ENCODE peak calls at places on chromosomes 16 and 17, in six cellular contexts. M is HCT116, V is hepatocyte, G is astrocyte, J is neural progenitor cell, K is PC-9. R is an unnamed sample. For H3K79me2, the result is how much of the 10 kb centered on the place peaks cover.

GRCh38 chr16:75109732-75110243 is 6.8 kb downstream of the LDHD start:
- DNase-seq in V (no peak), G (no peak), M (no peak), J (no peak), K (peak), R (no peak)

GRCh38 chr16:20968765-20969164 is 68.2 kb downstream of the LYRM1 start:
- DNase-seq in V (no peak), G (no peak), J (no peak), K (no peak), M (no peak), R (no peak)

GRCh38 chr16:9756434-9756833 is 425.8 kb downstream of the GRIN2A start:
- DNase-seq in K (no peak), M (no peak), G (no peak), J (no peak), V (no peak), R (no peak)

GRCh38 chr16:797120-797420 is 3.5 kb downstream of the GNG13 start:
- DNase-seq in V (no peak), K (no peak), M (no peak), J (no peak), G (no peak), R (no peak)

GRCh38 chr16:12459401-12459791 is 344.3 kb downstream of the CPPED1 start:
- DNase-seq in J (no peak), V (no peak), K (no peak), G (no peak), M (no peak), R (no peak)

GRCh38 chr16:11669380-11670146 is 1.3 kb downstream of the SNN start:
- DNase-seq in G (no peak), V (no peak), K (no peak), J (no peak), M (no peak), R (no peak)

GRCh38 chr16:48498761-48499600 is 111.0 kb downstream of the N4BP1 start:
- DNase-seq in V (peak), M (no peak), J (no peak), K (peak), G (peak), R (peak)

GRCh38 chr16:57297856-57298255 is 13.4 kb upstream of the PLLP start:
- DNase-seq in G (no peak), J (peak), K (no peak), V (no peak), M (no peak), R (no peak)

GRCh38 chr17:20926532-20926931 is 116.3 kb downstream of the USP22 start:
- DNase-seq in M (no peak), K (no peak), J (no peak), G (peak), V (no peak), R (peak)

GRCh38 chr16:27290582-27290981 is 22.0 kb upstream of the NSMCE1 start:
- DNase-seq in K (no peak), G (no peak), V (no peak), M (no peak), J (no peak), R (no peak)

GRCh38 chr17:56424543-56425044 is 168.9 kb upstream of the NOG start:
- DNase-seq in J (no peak), K (no peak), G (no peak), V (no peak), M (no peak), R (no peak)

GRCh38 chr17:73163043-73163442 is 1.8 kb upstream of the SSTR2 start:
- DNase-seq in G (no peak), K (no peak), M (no peak), V (no peak), J (no peak), R (no peak)

GRCh38 chr16:88398170-88398873 is 15.6 kb downstream of the ZNF469 start:
- DNase-seq in K (no peak), V (no peak), M (no peak), J (no peak), G (no peak), R (no peak)

GRCh38 chr17:77867308-77867781 is 91.2 kb upstream of the TNRC6C start:
- DNase-seq in M (no peak), J (no peak), G (no peak), V (no peak), K (no peak), R (no peak)

GRCh38 chr16:11871193-11871592 is 19.9 kb upstream of the RSL1D1 start:
- DNase-seq in K (no peak), J (peak), G (peak), V (peak), M (no peak), R (peak)

GRCh38 chr16:4098496-4098895 is 17.7 kb downstream of the ADCY9 start:
- DNase-seq in M (no peak), G (no peak), K (no peak), V (no peak), J (no peak), R (peak)

GRCh38 chr16:89375021-89375420 is 115.3 kb downstream of the ANKRD11 start:
- DNase-seq in G (no peak), K (no peak), J (peak), M (no peak), V (no peak), R (peak)

GRCh38 chr17:2157081-2157480 is 102.2 kb downstream of the HIC1 start:
- DNase-seq in J (no peak), V (no peak), G (peak), K (no peak), M (no peak), R (no peak)

GRCh38 chr16:82264781-82265180 is 94.8 kb upstream of the MPHOSPH6 start:
- DNase-seq in V (no peak), K (no peak), G (no peak), M (no peak), J (no peak), R (no peak)

GRCh38 chr17:28810437-28810836 is 32.2 kb downstream of the FAM222B start:
- DNase-seq in V (no peak), G (no peak), J (no peak), M (no peak), K (no peak), R (no peak)

GRCh38 chr17:30922235-30922993 is 669 bp downstream of the ADAP2 start:
- DNase-seq in V (peak), G (no peak), J (peak), K (no peak), M (no peak), R (no peak)

GRCh38 chr16:9039208-9039607 is 52.2 kb upstream of the HAPSTR1 start:
- DNase-seq in J (peak), M (no peak), K (no peak), G (peak), V (no peak), R (peak)

GRCh38 chr16:2035431-2036199 is 8.9 kb downstream of the NHERF2 start:
- DNase-seq in G (peak), J (peak), M (no peak), K (peak), V (peak), R (peak)

GRCh38 chr17:32349503-32349853 is 479 bp upstream of the ZNF207 start:
- DNase-seq in M (no peak), K (peak), V (peak), J (peak), G (peak), R (peak)

GRCh38 chr17:78449983-78450382 is 71.5 kb downstream of the PGS1 start:
- DNase-seq in G (no peak), K (no peak), M (no peak), J (no peak), V (no peak), R (no peak)

GRCh38 chr16:29230671-29231091 is 175.8 kb downstream of the NPIPB11 start:
- DNase-seq in V (no peak), J (peak), K (peak), M (no peak), G (peak), R (peak)

GRCh38 chr17:5238333-5238732 is 3.7 kb upstream of the SCIMP start:
- DNase-seq in M (no peak), K (no peak), J (no peak), V (no peak), G (no peak), R (no peak)

GRCh38 chr17:33285413-33285812 is 7.7 kb downstream of the ASIC2 start:
- DNase-seq in M (no peak), V (no peak), G (no peak), J (no peak), K (no peak), R (no peak)

GRCh38 chr16:22369221-22369811 is 5.1 kb downstream of the CDR2 start:
- DNase-seq in G (no peak), J (no peak), V (peak), K (no peak), M (no peak), R (peak)

GRCh38 chr17:75321506-75321905 is 32.3 kb upstream of the SLC25A19 start:
- DNase-seq in J (no peak), M (no peak), K (no peak), G (no peak), V (no peak), R (no peak)
- H3K79me2 ChIP-seq in J (under half), M (under half), K (under half), G (under half), V (under half), R (under half)

DNA sequence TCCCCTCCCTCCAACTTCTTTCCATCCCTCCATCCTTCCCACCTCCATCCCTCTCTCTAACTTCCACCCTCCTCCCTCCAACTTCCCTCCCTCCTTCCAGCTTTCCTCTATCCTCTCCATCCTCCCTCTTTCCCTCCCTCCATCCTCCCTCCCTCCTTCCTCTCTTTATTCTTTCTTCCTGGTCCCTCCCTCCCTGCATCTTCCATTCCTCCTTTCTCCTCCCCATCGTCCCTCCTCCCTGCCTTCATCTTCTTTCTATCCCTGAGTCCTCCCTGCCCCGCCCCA is 11.8 kb downstream of the CACNG4 start:
- DNase-seq in M (no peak), J (no peak), G (no peak), K (no peak), V (no peak), R (no peak)
- TF ChIP-seq CTCF in M (no peak), J (no peak), G (no peak), K (no peak), V (no peak), R (no peak)

GRCh38 chr17:18246880-18247612 is 11.5 kb downstream of the FLII start:
- DNase-seq in V (peak), K (peak), J (peak), M (no peak), G (no peak), R (no peak)
- TF ChIP-seq EZH2 in V (no peak), K (no peak), J (no peak), M (no peak), G (no peak), R (no peak)

DNA sequence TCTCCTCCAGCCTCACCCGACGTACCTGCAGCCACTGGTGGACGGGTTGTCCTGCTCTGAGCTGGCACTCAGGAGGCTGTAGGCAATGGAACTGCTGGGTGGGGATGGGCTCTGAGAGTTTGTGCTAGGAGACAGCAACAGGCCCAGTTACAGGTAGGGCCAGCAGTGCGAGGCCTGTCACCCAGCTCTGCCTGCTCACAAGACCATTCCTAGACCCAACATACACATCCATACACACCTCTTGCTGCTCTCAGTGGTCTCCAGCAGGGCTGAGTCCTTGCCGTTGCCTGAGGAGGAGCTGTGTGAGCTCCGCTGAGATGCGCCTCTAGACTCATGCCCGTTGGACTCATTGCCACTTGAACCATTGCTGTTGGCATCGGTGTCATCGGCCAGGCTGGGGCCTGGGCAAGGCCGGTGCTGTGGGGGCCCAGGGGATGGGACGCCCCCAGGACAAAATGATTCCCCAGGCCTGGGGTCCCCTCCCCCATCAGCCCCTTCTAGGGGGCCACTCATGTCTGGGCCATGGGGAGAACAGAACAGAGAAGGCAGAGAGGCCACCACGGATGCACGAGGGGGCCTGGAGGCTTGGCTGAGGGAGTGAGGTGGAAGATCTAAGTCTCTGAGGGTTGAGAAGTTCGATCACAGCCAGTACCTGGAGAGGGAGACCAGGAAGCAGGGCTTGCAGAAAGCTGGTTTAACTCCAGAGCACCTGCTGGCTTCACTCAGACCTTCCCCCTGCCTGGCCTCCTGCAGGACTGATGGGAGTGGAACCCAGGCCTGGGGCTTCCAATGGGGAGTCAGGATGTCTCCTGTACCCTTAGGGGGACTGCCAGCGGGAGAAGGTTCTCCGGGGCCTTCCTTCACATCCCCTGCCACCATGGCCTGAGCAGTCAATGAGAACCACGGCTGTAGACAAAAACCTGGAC is 1.7 kb downstream of the PER1 start:
- DNase-seq in V (peak), G (no peak), M (no peak), K (no peak), J (no peak), R (no peak)
- H3K79me2 ChIP-seq in V (under half), G (under half), M (half or more), K (under half), J (under half), R (under half)

DNA sequence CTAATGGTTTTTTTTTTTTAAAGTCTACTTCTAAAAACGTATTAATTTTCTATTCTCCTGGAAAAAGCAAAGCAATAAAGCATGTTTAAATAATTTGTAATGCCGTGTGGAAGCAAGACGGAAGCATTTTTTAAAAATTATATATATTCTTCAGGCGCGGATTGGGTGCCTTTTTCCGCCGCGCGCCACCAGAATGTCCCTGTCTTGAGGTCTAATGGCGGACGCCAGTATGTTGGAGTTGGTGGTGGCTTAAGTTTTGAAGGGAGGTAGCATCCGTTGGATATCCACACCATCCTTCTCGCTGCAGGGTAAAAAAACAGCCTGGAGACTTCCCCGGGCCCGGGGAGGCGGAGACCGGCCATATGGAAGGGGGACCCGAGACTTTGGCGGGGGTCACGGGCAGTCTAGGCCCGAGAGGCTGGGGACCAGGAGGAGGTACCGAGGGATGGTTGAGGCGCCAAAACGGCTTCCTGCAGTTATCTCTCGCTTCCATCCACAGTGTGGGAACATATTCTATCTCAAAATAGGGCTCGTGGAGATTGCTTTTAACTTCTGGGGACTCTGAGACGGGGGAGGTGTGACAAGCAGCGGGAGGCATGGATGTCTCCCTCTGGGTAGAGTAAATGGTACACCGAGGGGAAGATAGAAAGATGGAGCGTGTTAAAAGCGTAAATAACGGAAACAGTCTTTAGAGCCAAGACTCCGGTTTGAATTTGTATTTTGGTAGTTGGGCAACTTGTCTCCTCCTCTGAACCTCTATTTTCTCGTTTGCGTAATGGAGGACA is at the start of gene SF3B3:
- DNase-seq in V (peak), K (peak), G (no peak), M (no peak), J (peak), R (no peak)
- TF ChIP-seq CTCF in V (no peak), K (no peak), G (no peak), M (no peak), J (no peak), R (no peak)

GRCh38 chr17:79789943-79790804 is 6.7 kb downstream of the CBX8 start:
- DNase-seq in G (no peak), M (no peak), V (peak), K (peak), J (peak), R (no peak)
- TF ChIP-seq EZH2 in G (peak), M (no peak), V (peak), K (no peak), J (peak), R (peak)

GRCh38 chr17:57984226-57984890 is 3.7 kb downstream of the VEZF1 start:
- DNase-seq in K (no peak), J (no peak), G (peak), M (no peak), V (no peak), R (no peak)
- H3K79me2 ChIP-seq in K (half or more), J (half or more), G (half or more), M (half or more), V (half or more), R (half or more)

DNA sequence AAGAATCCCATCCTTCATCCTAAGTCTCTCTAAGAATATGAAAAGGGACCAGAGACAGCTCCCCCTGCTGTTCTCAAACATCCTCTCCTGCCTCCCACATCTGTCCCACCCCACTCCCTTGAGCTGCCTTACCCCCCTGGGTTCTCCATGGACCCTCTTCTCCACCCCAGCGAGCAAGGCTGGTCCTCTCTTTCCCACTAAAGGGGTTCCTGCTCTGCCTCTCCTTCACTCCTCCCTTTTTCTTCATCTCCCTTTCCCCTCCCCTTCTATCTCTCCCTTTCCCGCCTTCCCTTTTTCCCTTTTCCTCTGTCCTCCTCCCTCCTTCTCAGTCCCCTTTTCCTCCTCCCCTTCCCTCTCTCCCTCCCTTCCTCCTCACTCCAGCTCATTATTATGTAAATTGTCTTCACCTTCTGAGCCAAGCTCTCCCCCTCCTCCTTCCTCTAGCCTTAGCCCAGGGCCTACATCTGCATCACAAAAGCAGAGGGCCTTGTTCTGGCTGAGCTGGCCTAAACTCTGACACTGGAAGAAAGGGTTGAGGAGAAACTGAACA is 90.0 kb downstream of the GNAO1 start:
- DNase-seq in V (no peak), G (no peak), M (no peak), K (no peak), J (peak), R (no peak)
- TF ChIP-seq CTCF in V (peak), G (peak), M (peak), K (peak), J (peak), R (peak)

DNA sequence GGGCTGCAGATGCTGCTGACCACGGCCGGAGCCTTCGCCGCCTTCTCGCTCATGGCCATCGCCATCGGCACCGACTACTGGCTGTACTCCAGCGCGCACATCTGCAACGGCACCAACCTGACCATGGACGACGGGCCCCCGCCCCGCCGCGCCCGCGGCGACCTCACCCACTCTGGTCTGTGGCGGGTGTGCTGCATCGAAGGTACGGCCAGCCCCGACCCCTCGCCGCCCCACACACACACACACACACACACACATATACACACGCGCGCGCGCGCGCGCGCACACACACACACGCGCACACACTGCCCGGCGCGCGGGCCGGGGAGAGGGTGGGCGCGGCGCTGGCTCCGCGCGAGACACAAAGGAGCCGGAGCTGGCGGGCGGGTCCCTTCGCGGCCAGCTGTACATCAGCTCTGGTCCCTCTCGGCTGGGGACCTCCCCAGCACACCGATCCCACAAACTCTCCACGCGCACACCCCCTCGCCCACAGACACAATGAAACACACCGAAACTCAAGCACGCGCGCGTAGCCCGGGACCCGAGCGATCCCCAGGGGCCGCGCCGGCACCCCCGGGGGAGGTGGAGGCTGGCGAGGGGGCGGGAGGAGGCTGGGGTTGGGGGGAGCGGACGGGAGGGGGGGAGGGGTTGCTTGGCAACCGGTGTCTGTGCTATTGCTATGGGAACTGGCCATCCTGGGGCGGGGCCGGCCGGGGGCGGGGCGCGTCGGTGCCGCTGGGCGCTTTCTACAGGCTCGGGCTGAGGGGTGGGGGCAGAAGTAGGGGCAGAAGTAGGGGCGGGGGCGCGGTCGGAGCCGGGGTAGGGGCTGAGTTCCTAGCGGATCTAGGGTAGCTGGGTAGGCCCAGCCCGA is 658 bp downstream of the CACNG4 start:
- DNase-seq in J (peak), K (peak), V (peak), M (no peak), G (no peak), R (no peak)
- TF ChIP-seq EZH2 in J (no peak), K (no peak), V (peak), M (no peak), G (peak), R (peak)